ENCODE peak calls at places on chromosome 13, in seven cellular contexts. G is CD8-positive, alpha-beta T cell; X is AG04450; W is skeletal muscle cell; K is foreskin fibroblast; I is lung; P is A549. E is an unnamed sample.

GRCh38 chr13:36062249-36062648 is 68.9 kb downstream of the DCLK1 start:
- DNase-seq in P (no peak), K (no peak), W (no peak), G (no peak), I (no peak), X (no peak), E (no peak)

GRCh38 chr13:43546260-43546659 is 240.5 kb downstream of the ENOX1 start:
- DNase-seq in I (no peak), W (peak; percentile 21), K (no peak), X (no peak), P (no peak), G (no peak), E (peak; percentile 16)

GRCh38 chr13:44837250-44837649 is 152.0 kb downstream of the NUFIP1 start:
- DNase-seq in X (peak; percentile 21), W (no peak), I (no peak), K (peak; percentile 38), P (no peak), G (no peak), E (peak; percentile 55)

GRCh38 chr13:61123533-61124269 is 291.9 kb downstream of the PCDH20 start:
- DNase-seq in G (no peak), I (no peak), X (no peak), W (no peak), K (no peak), P (no peak), E (no peak)

GRCh38 chr13:27302643-27303262 is 32.1 kb downstream of the RASL11A start:
- DNase-seq in I (no peak), G (no peak), P (no peak), X (no peak), K (no peak), W (no peak), E (no peak)

GRCh38 chr13:98827449-98827848 is 75.0 kb upstream of the SLC15A1 start:
- DNase-seq in I (no peak), X (no peak), P (no peak), G (no peak), K (no peak), W (no peak), E (no peak)

GRCh38 chr13:109366521-109366920 is 419.9 kb downstream of the IRS2 start:
- DNase-seq in I (no peak), P (no peak), K (no peak), W (no peak), G (no peak), X (no peak), E (no peak)

GRCh38 chr13:76798037-76798436 is 88.2 kb downstream of the KCTD12 start:
- DNase-seq in K (no peak), X (no peak), I (no peak), P (no peak), G (no peak), W (no peak), E (no peak)

GRCh38 chr13:49046002-49046401 is 70.3 kb downstream of the FNDC3A start:
- DNase-seq in W (no peak), X (no peak), K (no peak), P (no peak), I (no peak), G (no peak), E (peak; percentile 33)

GRCh38 chr13:100156786-100157185 is 67.9 kb downstream of the PCCA start:
- DNase-seq in W (no peak), K (no peak), X (no peak), I (no peak), P (no peak), G (no peak), E (no peak)

GRCh38 chr13:108947551-108948030 is 318.2 kb downstream of the MYO16 start:
- DNase-seq in G (no peak), P (no peak), X (no peak), K (peak; percentile 79), I (no peak), W (no peak), E (peak; percentile 81)

GRCh38 chr13:75123428-75123827 is 358.5 kb downstream of the TBC1D4 start:
- DNase-seq in X (no peak), P (no peak), G (no peak), I (no peak), K (no peak), W (no peak), E (no peak)

GRCh38 chr13:109427695-109428094 is 358.7 kb downstream of the IRS2 start:
- DNase-seq in X (no peak), G (no peak), K (no peak), I (no peak), W (no peak), P (no peak), E (no peak)

GRCh38 chr13:91158015-91158390 is 189.5 kb upstream of the MIR17HG start:
- DNase-seq in K (no peak), I (no peak), W (no peak), X (no peak), P (no peak), G (no peak), E (no peak)

GRCh38 chr13:99136427-99136954 is 64.2 kb upstream of the UBAC2 start:
- DNase-seq in P (no peak), X (no peak), G (no peak), K (no peak), I (no peak), W (no peak), E (no peak)

GRCh38 chr13:59318320-59318930 is 845.3 kb downstream of the DIAPH3 start:
- DNase-seq in W (no peak), G (peak; percentile 44), X (peak; percentile 16), I (peak; percentile 62), K (peak; percentile 6), P (peak; percentile 3), E (peak; percentile 38)

GRCh38 chr13:107574517-107575215 is 640.7 kb downstream of the LIG4 start:
- DNase-seq in W (no peak), X (no peak), G (no peak), K (no peak), I (no peak), P (no peak), E (no peak)

GRCh38 chr13:98384739-98385138 is 192.2 kb downstream of the STK24 start:
- DNase-seq in K (no peak), G (no peak), W (peak; percentile 38), P (no peak), X (no peak), I (no peak), E (peak; percentile 58)

GRCh38 chr13:79913141-79913827 is 427.6 kb downstream of the SPRY2 start:
- DNase-seq in X (no peak), P (no peak), W (no peak), G (no peak), I (no peak), K (no peak), E (no peak)

GRCh38 chr13:48896312-48896711 is 79.4 kb upstream of the FNDC3A start:
- DNase-seq in X (peak; percentile 38), G (no peak), I (no peak), K (peak; percentile 67), P (no peak), W (peak; percentile 58), E (peak; percentile 61)

GRCh38 chr13:29589967-29590366 is 5.5 kb downstream of the SLC7A1 start:
- DNase-seq in X (no peak), G (no peak), W (no peak), P (no peak), I (no peak), K (no peak), E (no peak)

GRCh38 chr13:109938255-109938936 is 152.0 kb upstream of the IRS2 start:
- DNase-seq in X (peak; percentile 68), W (peak; percentile 86), G (no peak), I (no peak), K (peak; percentile 81), P (no peak), E (peak; percentile 78)

DNA sequence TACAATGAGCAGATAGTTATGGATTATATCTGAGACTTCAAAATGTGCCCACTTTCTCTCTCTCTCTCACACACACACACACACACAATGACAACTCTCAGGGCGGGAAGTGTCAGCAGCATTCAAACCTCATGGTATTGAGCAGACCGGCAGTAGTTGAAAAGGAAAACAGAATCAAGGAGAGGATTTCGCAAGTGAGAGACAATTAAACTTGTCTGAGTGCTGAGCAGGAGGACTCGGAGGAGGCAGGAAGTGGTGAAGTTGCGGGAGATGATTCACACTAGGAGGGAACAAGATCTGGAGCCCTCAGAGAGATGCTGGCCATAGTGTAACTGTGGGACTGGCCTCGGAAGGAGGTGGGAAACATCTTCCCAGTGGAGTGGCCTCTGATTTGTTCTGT is 353.1 kb downstream of the EFNB2 start:
- DNase-seq in P (no peak), W (peak; percentile 92), I (no peak), K (peak; percentile 92), X (peak; percentile 57), G (no peak), E (peak; percentile 91)
- H3K4me3 ChIP-seq in P (no peak overlapping the region), W (no peak overlapping the region), I (no peak overlapping the region), K (no peak overlapping the region), X (no peak overlapping the region), G (no peak overlapping the region), E (no peak overlapping the region)

GRCh38 chr13:32731576-32731975 is 145.3 kb downstream of the PDS5B start:
- DNase-seq in K (peak; percentile 4), W (no peak), X (no peak), P (no peak), I (no peak), G (no peak), E (peak; percentile 42)
- H3K4me3 ChIP-seq in K (no peak overlapping the region), W (no peak overlapping the region), X (no peak overlapping the region), P (no peak overlapping the region), I (no peak overlapping the region), G (no peak overlapping the region), E (no peak overlapping the region)

DNA sequence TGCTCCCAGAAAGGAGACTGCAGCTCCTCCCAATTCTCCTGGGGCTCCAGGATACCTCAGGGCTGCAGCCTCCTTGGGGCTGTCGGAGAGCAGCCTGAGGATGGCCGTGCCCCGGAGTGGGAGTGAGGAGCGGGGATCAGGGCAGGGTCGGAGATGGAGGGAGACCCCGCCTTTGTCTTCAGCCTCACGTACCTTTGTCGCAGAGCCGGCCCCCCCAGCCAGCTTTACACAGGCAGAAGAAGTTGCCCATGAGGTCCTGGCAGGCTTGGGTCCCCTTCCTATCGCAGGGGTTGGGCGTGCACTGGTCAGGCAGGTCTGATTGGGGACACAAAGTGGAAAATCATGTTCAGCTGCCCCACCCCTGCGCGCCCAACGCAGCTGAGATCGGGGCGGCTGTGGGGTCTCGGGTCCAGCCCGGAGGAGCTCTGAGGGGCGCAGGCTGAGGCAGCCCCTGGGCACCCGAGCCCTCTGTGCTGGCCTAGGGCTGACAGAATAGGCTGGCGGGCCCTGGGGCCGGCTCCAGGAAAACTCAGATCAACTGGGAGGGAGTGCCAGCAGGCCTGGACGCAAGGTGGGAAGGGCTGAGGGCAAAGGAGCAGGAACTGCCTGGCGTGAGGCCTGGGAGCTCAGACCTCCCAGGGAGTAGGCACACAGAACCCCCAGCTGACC is 24.2 kb downstream of the GAS6 start:
- DNase-seq in P (no peak), X (no peak), W (no peak), G (no peak), I (no peak), K (no peak), E (no peak)
- H3K4me3 ChIP-seq in P (peak overlapping the region; percentile 82), X (peak overlapping the region; percentile 31), W (peak overlapping the region; percentile 57), G (no peak overlapping the region), I (no peak overlapping the region), K (no peak overlapping the region), E (peak overlapping the region; percentile 60)

DNA sequence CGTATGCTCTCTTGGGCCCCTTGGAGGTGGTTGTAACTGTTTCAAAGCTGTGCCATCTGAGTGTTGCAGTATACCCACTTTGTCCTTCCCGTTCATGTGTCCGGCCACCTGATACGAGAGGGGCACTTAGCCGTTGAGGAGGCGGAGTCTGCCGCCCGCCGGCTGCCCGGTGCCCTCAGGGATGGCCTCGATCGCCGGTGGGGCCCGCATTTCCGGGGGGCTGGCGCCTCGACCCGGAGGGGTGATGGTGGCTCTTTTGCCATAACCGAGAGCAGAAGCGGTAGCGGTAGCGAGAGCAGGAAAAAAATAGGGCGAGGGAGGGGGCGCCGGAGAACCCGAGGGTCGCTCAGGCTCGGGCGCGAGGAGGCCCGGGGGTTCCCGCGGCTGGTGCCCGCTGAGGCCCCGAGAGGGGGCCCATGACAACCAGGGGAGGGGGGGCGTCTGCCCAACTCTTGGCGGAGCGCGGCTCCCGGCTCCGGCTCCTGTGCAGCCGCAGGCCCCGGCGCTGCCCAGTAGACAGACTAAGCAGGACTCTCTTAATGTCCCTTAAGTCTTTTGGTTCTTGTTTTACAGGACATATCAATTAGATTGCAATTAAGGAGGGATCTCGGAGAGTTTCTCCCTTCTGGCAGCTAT is 342.7 kb upstream of the SGCG start:
- DNase-seq in G (no peak), K (no peak), W (no peak), P (no peak), X (no peak), I (no peak), E (no peak)
- H3K4me3 ChIP-seq in G (no peak overlapping the region), K (no peak overlapping the region), W (peak overlapping the region; percentile 25), P (no peak overlapping the region), X (no peak overlapping the region), I (no peak overlapping the region), E (no peak overlapping the region)